ENCODE peak calls at places on chromosomes 16 and 17, in four cellular contexts. T is mammary epithelial cell; R is CD4-positive, alpha-beta T cell; F is gastrocnemius medialis. Z is an unnamed sample. For H3K9me3, the result is how much of the 10 kb centered on the place peaks cover.

GRCh38 chr17:42153919-42154491 is 784 bp downstream of the RAB5C start:
- DNase-seq in F (no peak), R (no peak), T (no peak), Z (no peak)

GRCh38 chr17:44197107-44197506 is 2.6 kb downstream of the ATXN7L3 start:
- DNase-seq in R (no peak), F (no peak), T (no peak), Z (no peak)

GRCh38 chr17:66347661-66348604 is 45.5 kb downstream of the PRKCA start:
- DNase-seq in R (no peak), F (no peak), T (peak), Z (no peak)

GRCh38 chr17:79965806-79966205 is 69.9 kb downstream of the TBC1D16 start:
- DNase-seq in T (no peak), F (no peak), R (no peak), Z (peak)

GRCh38 chr17:46122486-46122871 is 70.8 kb downstream of the KANSL1 start:
- DNase-seq in R (no peak), T (no peak), F (no peak), Z (no peak)

GRCh38 chr16:9469512-9469911 is 378.1 kb downstream of the HAPSTR1 start:
- DNase-seq in R (no peak), T (peak), F (no peak), Z (no peak)

GRCh38 chr16:29994613-29995329 is 646 bp downstream of the HIRIP3 start:
- DNase-seq in F (no peak), T (peak), R (peak), Z (no peak)

GRCh38 chr16:27222499-27223225 is 19.3 kb downstream of the KDM8 start:
- DNase-seq in T (no peak), F (peak), R (no peak), Z (no peak)

GRCh38 chr16:47581114-47581513 is 120.0 kb downstream of the PHKB start:
- DNase-seq in F (no peak), T (no peak), R (no peak), Z (no peak)

GRCh38 chr16:67967956-67968439 is 439 bp downstream of the SLC12A4 start:
- DNase-seq in F (no peak), T (no peak), R (no peak), Z (no peak)

GRCh38 chr17:78724544-78724943 is 57.5 kb downstream of the CYTH1 start:
- DNase-seq in T (no peak), F (peak), R (no peak), Z (no peak)

GRCh38 chr16:64925166-64925565 is 196.7 kb downstream of the CDH11 start:
- DNase-seq in R (no peak), T (no peak), F (no peak), Z (no peak)

GRCh38 chr17:82648761-82649474 is 674 bp upstream of the WDR45B start:
- DNase-seq in T (no peak), R (no peak), F (peak), Z (no peak)

GRCh38 chr17:19644493-19645210 is 3.9 kb upstream of the ALDH3A2 start:
- DNase-seq in F (no peak), R (no peak), T (no peak), Z (no peak)

GRCh38 chr17:43079578-43080302 is 45.4 kb downstream of the BRCA1 start:
- DNase-seq in F (no peak), T (no peak), R (no peak), Z (no peak)

GRCh38 chr16:84370723-84371552 is 2.6 kb downstream of the ATP2C2 start:
- DNase-seq in T (no peak), R (no peak), F (no peak), Z (no peak)

GRCh38 chr17:78174870-78175642 is 6.7 kb downstream of the SYNGR2 start:
- DNase-seq in T (no peak), R (no peak), F (peak), Z (no peak)

GRCh38 chr16:64892843-64893242 is 229.0 kb downstream of the CDH11 start:
- DNase-seq in T (no peak), F (no peak), R (no peak), Z (no peak)

GRCh38 chr17:82443465-82444283 is 6.9 kb downstream of the CYBC1 start:
- DNase-seq in F (no peak), T (no peak), R (no peak), Z (no peak)

GRCh38 chr16:74455213-74455612 is 33.9 kb upstream of the CLEC18B start:
- DNase-seq in T (peak), F (no peak), R (no peak), Z (no peak)

GRCh38 chr17:74085434-74085833 is 118.0 kb upstream of the RPL38 start:
- DNase-seq in F (no peak), T (no peak), R (no peak), Z (no peak)

GRCh38 chr16:10729649-10730048 is 14.0 kb upstream of the NUBP1 start:
- DNase-seq in T (peak), R (no peak), F (peak), Z (no peak)

GRCh38 chr17:81878294-81878693 is 7.2 kb upstream of the ARHGDIA start:
- DNase-seq in F (no peak), T (no peak), R (no peak), Z (no peak)

GRCh38 chr17:39150104-39150634 is 1.3 kb downstream of the PLXDC1 start:
- DNase-seq in R (peak), F (no peak), T (no peak), Z (no peak)

GRCh38 chr17:39150795-39151679 is at the start of gene PLXDC1:
- DNase-seq in T (no peak), R (no peak), F (no peak), Z (no peak)

GRCh38 chr17:39151680-39152058 is 232 bp upstream of the PLXDC1 start:
- DNase-seq in F (no peak), T (no peak), R (no peak), Z (no peak)

GRCh38 chr17:39153541-39154111 is 2.2 kb upstream of the PLXDC1 start:
- DNase-seq in T (peak), F (peak), R (peak), Z (peak)

GRCh38 chr17:39152134-39152884 is 872 bp upstream of the PLXDC1 start:
- DNase-seq in R (peak), F (no peak), T (no peak), Z (no peak)
- H3K27ac ChIP-seq in R (peak), F (peak), T (no peak), Z (peak)

GRCh38 chr16:82136956-82137818 is 32.8 kb downstream of the MPHOSPH6 start:
- DNase-seq in T (no peak), R (no peak), F (no peak), Z (no peak)
- H3K9me3 ChIP-seq in T (under half), R (under half), F (under half), Z (under half)

GRCh38 chr16:53946745-53947386 is 242.9 kb downstream of the FTO start:
- DNase-seq in R (no peak), T (no peak), F (no peak), Z (no peak)
- H3K27ac ChIP-seq in R (no peak), T (no peak), F (peak), Z (no peak)

GRCh38 chr16:62794724-62795123 is 758.5 kb upstream of the CDH8 start:
- DNase-seq in T (no peak), R (no peak), F (no peak), Z (no peak)
- H3K9me3 ChIP-seq in T (under half), R (under half), F (under half), Z (under half)

Z was measured in ascending aorta.